ENCODE peak calls at places on chromosome 21, in seven cellular contexts. M, K, P, B, R, Z and X are unnamed samples.

GRCh38 chr21:42521805-42522204 is 8.2 kb downstream of the SLC37A1 start:
- DNase-seq in R (no peak), P (no peak), Z (no peak), K (no peak), M (no peak), B (no peak), X (no peak)

GRCh38 chr21:44984792-44985440 is 45.1 kb downstream of the SLX9 start:
- DNase-seq in P (peak; percentile 44), B (no peak), M (no peak), R (peak; percentile 76), Z (no peak), K (peak; percentile 91), X (no peak)

GRCh38 chr21:31730687-31731111 is 1.2 kb downstream of the SCAF4 start:
- DNase-seq in R (no peak), Z (no peak), P (no peak), M (peak; percentile 28), B (peak; percentile 70), K (peak; percentile 12), X (peak; percentile 21)

GRCh38 chr21:31509108-31510017 is 150.1 kb upstream of the SOD1 start:
- DNase-seq in K (peak; percentile 18), R (no peak), M (no peak), P (peak; percentile 72), Z (peak; percentile 41), B (no peak), X (peak; percentile 44)

GRCh38 chr21:15439726-15440125 is 290.1 kb upstream of the USP25 start:
- DNase-seq in Z (no peak), P (no peak), M (no peak), R (no peak), K (no peak), B (no peak), X (no peak)

GRCh38 chr21:45308211-45309068 is 20.7 kb upstream of the POFUT2 start:
- DNase-seq in K (peak; percentile 87), B (no peak), M (peak; percentile 88), R (no peak), P (no peak), Z (no peak), X (no peak)

GRCh38 chr21:41653944-41654625 is 112.8 kb downstream of the RIPK4 start:
- DNase-seq in K (no peak), B (no peak), M (peak; percentile 50), R (no peak), Z (no peak), P (no peak), X (no peak)

GRCh38 chr21:15669247-15669646 is 60.5 kb upstream of the USP25 start:
- DNase-seq in K (no peak), P (no peak), Z (no peak), B (no peak), R (no peak), M (peak; percentile 57), X (no peak)

GRCh38 chr21:34558960-34559631 is 47.1 kb upstream of the KCNE1 start:
- DNase-seq in R (no peak), K (no peak), B (no peak), M (peak; percentile 38), P (no peak), Z (no peak), X (no peak)

GRCh38 chr21:32592929-32593502 is 7.7 kb upstream of the TCP10L start:
- DNase-seq in M (no peak), B (no peak), P (no peak), Z (no peak), K (peak; percentile 98), R (no peak), X (no peak)

GRCh38 chr21:25421327-25422028 is 185.8 kb downstream of the MRPL39 start:
- DNase-seq in Z (peak; percentile 93), M (peak; percentile 68), K (no peak), B (peak; percentile 15), P (no peak), R (no peak), X (no peak)

GRCh38 chr21:25997788-25998611 is 172.6 kb downstream of the APP start:
- DNase-seq in K (peak; percentile 88), R (no peak), B (peak; percentile 77), P (no peak), M (no peak), Z (no peak), X (no peak)

GRCh38 chr21:14383596-14384210 is 757 bp upstream of the HSPA13 start:
- DNase-seq in Z (peak; percentile 12), B (peak; percentile 10), P (no peak), M (peak; percentile 5), K (no peak), R (no peak), X (no peak)

GRCh38 chr21:17416139-17416538 is 96.7 kb upstream of the CXADR start:
- DNase-seq in R (no peak), B (no peak), M (peak; percentile 84), P (no peak), K (no peak), Z (no peak), X (no peak)

DNA sequence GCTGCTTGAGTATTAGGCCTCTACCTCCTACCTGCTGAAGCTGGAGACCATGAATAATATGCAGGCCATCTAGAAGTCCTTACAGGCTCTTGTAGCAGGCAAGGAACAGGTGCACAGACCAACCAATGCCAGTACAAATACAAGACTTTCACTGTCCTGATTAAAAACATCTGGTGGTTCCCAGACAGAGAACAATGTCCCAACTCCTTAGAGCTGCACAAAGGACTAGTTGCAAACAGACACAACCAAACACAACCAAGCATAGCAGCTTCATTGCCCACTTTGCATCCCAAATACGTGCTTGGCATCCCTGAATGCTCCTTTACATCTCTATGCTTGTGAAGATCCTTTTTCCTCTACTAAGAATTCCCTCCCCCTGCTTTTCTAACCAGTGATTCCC is 98.1 kb upstream of the CXADR start:
- DNase-seq in K (no peak), M (no peak), Z (no peak), B (no peak), P (no peak), R (no peak), X (no peak)
- TF ChIP-seq RFX5 in K (no peak), M (no peak), Z (no peak), B (no peak), P (no peak), R (no peak), X (no peak)

DNA sequence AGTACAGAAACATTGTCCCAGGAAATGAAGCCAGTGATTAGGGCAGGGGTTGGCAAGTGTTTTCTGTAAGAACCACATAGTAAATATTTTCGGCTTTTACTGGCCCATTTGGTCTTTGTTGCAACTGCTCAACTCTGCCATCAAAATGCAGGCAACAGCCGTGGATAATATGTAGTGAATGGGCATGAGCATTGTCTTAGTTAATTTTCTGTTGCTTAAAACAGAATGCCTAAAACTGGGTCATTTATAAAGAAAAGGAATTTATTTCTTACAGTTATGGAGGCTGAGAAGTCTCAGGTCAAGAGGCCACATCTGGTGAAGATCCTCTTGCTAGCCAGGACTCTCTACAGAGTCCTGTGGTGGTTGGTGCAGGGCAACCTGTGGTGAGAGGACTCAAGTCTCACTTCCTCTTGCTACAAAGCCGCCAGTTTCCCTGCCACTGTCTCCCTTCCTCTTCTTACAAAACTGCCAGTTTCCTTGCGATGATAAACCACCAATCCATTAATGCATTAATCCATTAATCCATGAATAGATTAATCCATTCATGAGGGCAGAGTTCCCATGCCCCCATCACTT is 166.4 kb downstream of the PSMG1 start:
- DNase-seq in P (no peak), K (no peak), M (peak; percentile 40), Z (peak; percentile 23), B (no peak), R (no peak), X (no peak)
- TF ChIP-seq RFX5 in P (no peak), K (no peak), M (no peak), Z (no peak), B (no peak), R (no peak), X (no peak)

GRCh38 chr21:36694041-36694515 is 4.8 kb upstream of the SIM2 start:
- DNase-seq in B (no peak), R (peak; percentile 37), K (no peak), Z (no peak), M (peak; percentile 65), P (no peak), X (no peak)
- TF ChIP-seq RFX5 in B (no peak), R (no peak), K (no peak), Z (no peak), M (no peak), P (no peak), X (no peak)

GRCh38 chr21:27422435-27422834 is 455.5 kb upstream of the ADAMTS5 start:
- DNase-seq in R (no peak), Z (no peak), B (no peak), K (no peak), M (peak; percentile 60), P (no peak), X (no peak)
- TF ChIP-seq RFX5 in R (no peak), Z (no peak), B (no peak), K (no peak), M (no peak), P (no peak), X (no peak)